ENCODE peak calls at places on chromosome 1, in five cellular contexts. R, J, S, G and X are unnamed samples.

GRCh38 chr1:65431111-65431705 is 10.7 kb downstream of the LEPR start:
- DNase-seq in R (no peak), J (peak), S (no peak), G (peak), X (peak)

GRCh38 chr1:37098196-37098595 is 63.9 kb upstream of the GRIK3 start:
- DNase-seq in R (no peak), J (no peak), S (no peak), G (no peak), X (no peak)

GRCh38 chr1:109786531-109787021 is 22.9 kb upstream of the EPS8L3 start:
- DNase-seq in R (peak), J (no peak), S (no peak), G (no peak), X (peak)

GRCh38 chr1:26274801-26275425 is 5.0 kb upstream of the SH3BGRL3 start:
- DNase-seq in R (no peak), J (peak), S (no peak), G (no peak), X (no peak)

GRCh38 chr1:38045431-38046332 is 911 bp downstream of the POU3F1 start:
- DNase-seq in R (no peak), J (no peak), S (no peak), G (no peak), X (no peak)

GRCh38 chr1:68800182-68800581 is 303.3 kb upstream of the DEPDC1 start:
- DNase-seq in R (no peak), J (no peak), S (no peak), G (no peak), X (no peak)

GRCh38 chr1:154751690-154752089 is 118.4 kb downstream of the KCNN3 start:
- DNase-seq in R (no peak), J (no peak), S (no peak), G (no peak), X (no peak)

GRCh38 chr1:87226341-87226760 is 102.3 kb upstream of the LMO4 start:
- DNase-seq in R (peak), J (peak), S (peak), G (no peak), X (peak)

GRCh38 chr1:12415239-12415543 is 185.4 kb downstream of the VPS13D start:
- DNase-seq in R (no peak), J (peak), S (no peak), G (no peak), X (no peak)

GRCh38 chr1:15730423-15730822 is 5.6 kb upstream of the SLC25A34 start:
- DNase-seq in R (no peak), J (no peak), S (no peak), G (no peak), X (no peak)

DNA sequence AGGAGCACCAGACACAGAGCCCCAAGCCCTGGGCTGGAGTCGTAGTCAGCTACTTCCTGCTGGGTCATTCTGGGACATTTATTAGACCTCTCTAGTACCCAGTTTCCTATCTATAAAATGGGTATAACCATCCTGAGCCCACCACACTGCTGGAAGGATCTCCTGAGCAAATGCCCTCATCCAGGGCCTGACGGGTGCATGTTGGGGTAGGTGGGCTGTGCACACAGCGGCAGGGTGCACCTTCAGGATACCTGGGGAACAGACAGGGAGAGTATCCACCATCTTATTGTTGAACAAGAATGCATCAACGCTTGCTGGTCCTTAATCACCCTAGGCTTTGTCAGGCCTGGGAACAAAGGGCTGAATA is 191.0 kb downstream of the HIVEP3 start:
- DNase-seq in R (no peak), J (no peak), S (no peak), G (no peak), X (no peak)
- H3K4me3 ChIP-seq in R (no peak), J (no peak), S (no peak), G (peak), X (no peak)

DNA sequence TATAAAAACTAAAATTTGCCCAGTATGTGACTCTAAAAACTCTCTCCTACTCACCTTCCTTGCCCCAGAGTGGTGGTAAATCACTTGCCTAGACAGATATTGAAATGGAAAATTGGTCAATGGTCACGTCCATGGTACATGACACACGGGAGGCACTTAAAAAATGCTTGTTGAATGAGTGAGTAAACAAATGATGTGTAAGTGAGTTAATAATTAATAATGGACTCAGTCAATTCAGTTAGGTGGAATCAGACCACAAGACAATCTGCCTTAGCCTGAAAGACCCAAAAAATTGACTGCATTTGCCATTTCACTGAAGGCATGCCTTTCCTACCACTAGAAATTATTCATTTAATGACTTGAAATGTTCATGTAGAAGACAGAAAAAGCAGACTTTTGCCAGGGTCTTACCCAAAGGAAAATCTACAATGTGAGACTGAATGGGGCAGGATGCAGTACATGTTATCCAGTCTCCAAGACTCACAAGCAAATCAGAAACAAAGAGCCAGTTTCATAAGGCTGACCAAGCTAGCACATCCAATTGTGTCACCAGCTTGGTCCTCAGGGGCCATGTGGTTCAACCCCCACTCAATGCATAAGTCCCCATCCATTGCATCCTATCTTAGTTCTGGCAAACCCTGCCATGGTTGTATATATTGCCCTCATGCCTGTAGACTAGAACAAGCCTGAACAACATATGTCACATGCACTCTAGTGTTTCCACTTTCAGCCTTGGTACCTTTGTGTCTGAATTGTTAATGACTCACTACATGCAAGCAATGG is 73.6 kb downstream of the TBX15 start:
- DNase-seq in R (no peak), J (no peak), S (no peak), G (no peak), X (no peak)
- H3K4me3 ChIP-seq in R (no peak), J (no peak), S (no peak), G (no peak), X (no peak)

DNA sequence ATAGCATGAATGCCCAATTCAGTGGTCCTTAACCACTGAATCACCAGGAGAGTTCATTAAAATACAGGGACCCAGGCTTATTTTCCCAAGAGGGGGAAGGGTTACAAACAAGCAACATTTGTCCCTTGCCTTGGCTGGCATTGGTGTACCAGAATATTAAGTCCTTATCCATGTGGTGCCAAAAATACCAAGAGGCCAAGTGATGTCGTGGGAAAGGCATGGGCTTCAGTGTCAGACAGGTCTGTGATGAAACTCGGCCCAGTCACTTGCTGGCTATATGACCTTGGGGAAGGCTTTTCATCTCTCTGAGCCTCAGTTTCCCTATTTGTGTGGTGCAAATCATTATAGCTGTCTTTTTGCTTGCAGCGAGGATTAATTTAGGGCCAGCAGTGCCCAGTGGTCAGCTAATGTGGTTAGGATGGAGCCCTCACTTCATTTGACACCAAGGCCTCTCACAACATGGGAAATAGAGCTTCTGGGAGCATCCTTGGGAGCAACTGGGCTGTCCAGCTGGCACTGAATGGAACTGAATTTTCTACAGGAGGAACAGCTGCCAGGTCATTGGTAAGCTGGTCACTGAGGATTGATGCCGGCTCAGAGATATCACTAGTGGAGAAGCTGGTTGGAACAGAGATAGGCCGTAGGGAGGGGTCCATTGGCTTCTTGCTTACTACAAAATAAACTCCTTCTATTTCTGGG is 77.2 kb upstream of the PPP2R5A start:
- DNase-seq in R (no peak), J (no peak), S (no peak), G (no peak), X (no peak)
- H3K4me3 ChIP-seq in R (no peak), J (no peak), S (no peak), G (no peak), X (no peak)

GRCh38 chr1:247639381-247639981 is 34.1 kb downstream of the OR2G3 start:
- DNase-seq in R (peak), J (peak), S (no peak), G (no peak), X (no peak)

GRCh38 chr1:247642742-247643141 is 36.8 kb downstream of the OR13G1 start:
- DNase-seq in R (no peak), J (no peak), S (no peak), G (no peak), X (no peak)

GRCh38 chr1:247638011-247638410 is 32.6 kb downstream of the OR2G3 start:
- DNase-seq in R (no peak), J (no peak), S (no peak), G (no peak), X (no peak)

DNA sequence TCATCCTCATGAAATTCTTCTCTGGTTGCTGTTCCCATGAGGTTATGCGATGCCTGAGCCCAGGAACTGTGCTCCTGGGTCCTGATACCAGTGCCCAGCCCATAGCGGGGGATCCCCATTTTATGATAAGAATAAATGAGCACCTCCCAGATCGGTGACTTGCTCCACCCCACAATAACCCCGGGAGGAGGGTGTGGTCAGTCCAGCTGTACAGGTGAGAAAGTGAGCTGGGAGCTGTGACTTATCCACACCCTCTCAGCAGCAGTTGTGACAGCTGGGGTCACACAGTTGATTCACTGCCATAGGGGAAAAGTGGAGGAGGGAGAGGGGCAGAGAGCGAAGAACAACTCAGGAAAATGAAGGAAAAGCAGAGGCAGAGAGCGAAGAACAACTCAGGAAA is 33.4 kb downstream of the OR2G3 start:
- DNase-seq in R (no peak), J (no peak), S (no peak), G (no peak), X (no peak)
- H3K4me3 ChIP-seq in R (no peak), J (no peak), S (no peak), G (no peak), X (no peak)